ENCODE peak calls at places on chromosome 12, in six cellular contexts. H is NCI-H1105; S is stimulated activated CD8-positive, alpha-beta memory T cell treated with anti-CD3 and anti-CD28 coated beads, Interleukin-7, amount 100 ng/mL, for 4 hours; U is T-helper 9 cell; M is astrocyte of the spinal cord; P is PC-9. Q is an unnamed sample.

GRCh38 chr12:58888131-58888783 is 32.0 kb downstream of the LRIG3 start:
- DNase-seq in M (peak; percentile 77), H (peak; percentile 82), U (no peak), P (no peak), S (no peak), Q (no peak)

GRCh38 chr12:85089792-85090191 is 53.6 kb downstream of the LRRIQ1 start:
- DNase-seq in P (no peak), H (no peak), M (no peak), S (no peak), U (no peak), Q (no peak)

GRCh38 chr12:121443911-121444841 is 44.3 kb downstream of the RNF34 start:
- DNase-seq in H (no peak), M (no peak), U (no peak), S (no peak), P (no peak), Q (no peak)

GRCh38 chr12:71846322-71846940 is 6.9 kb downstream of the TBC1D15 start:
- DNase-seq in H (no peak), M (peak; percentile 52), U (no peak), S (no peak), P (no peak), Q (no peak)

GRCh38 chr12:12993367-12993766 is 6.7 kb downstream of the HEBP1 start:
- DNase-seq in U (no peak), H (no peak), S (no peak), P (no peak), M (no peak), Q (no peak)

GRCh38 chr12:3225796-3226180 is 148.6 kb downstream of the TSPAN9 start:
- DNase-seq in H (no peak), U (no peak), S (no peak), M (no peak), P (no peak), Q (no peak)

GRCh38 chr12:42552822-42553221 is 36.7 kb downstream of the PRICKLE1 start:
- DNase-seq in M (no peak), P (no peak), H (no peak), S (no peak), U (no peak), Q (no peak)

GRCh38 chr12:9813821-9814798 is 13.2 kb upstream of the KLRF1 start:
- DNase-seq in P (peak; percentile 83), M (peak; percentile 42), S (peak; percentile 84), H (peak; percentile 58), U (peak; percentile 87), Q (peak; percentile 92)

GRCh38 chr12:64813733-64814132 is 10.7 kb upstream of the TBC1D30 start:
- DNase-seq in P (no peak), M (no peak), U (no peak), S (no peak), H (no peak), Q (no peak)

GRCh38 chr12:95699579-95699978 is 91.0 kb downstream of the NTN4 start:
- DNase-seq in S (no peak), M (no peak), H (no peak), U (no peak), P (no peak), Q (no peak)

GRCh38 chr12:111598637-111599458 is at the start of gene ATXN2:
- DNase-seq in H (peak; percentile 81), S (no peak), M (no peak), U (peak; percentile 69), P (no peak), Q (no peak)

GRCh38 chr12:43847427-43847826 is 11.5 kb downstream of the TMEM117 start:
- DNase-seq in H (no peak), S (no peak), P (peak; percentile 21), M (peak; percentile 52), U (no peak), Q (no peak)

GRCh38 chr12:126343352-126343751 is 1278.1 kb downstream of the AACS start:
- DNase-seq in P (no peak), U (no peak), M (no peak), H (no peak), S (no peak), Q (no peak)

GRCh38 chr12:24562761-24563392 is 386.0 kb downstream of the BCAT1 start:
- DNase-seq in P (no peak), M (peak; percentile 76), U (no peak), S (no peak), H (no peak), Q (no peak)

GRCh38 chr12:102653406-102653805 is 173.0 kb upstream of the IGF1 start:
- DNase-seq in H (no peak), S (no peak), U (no peak), M (no peak), P (no peak), Q (no peak)

GRCh38 chr12:119012179-119012578 is 30.8 kb downstream of the SRRM4 start:
- DNase-seq in S (no peak), U (no peak), P (no peak), H (no peak), M (no peak), Q (no peak)

GRCh38 chr12:115891551-115891950 is 385.9 kb downstream of the MED13L start:
- DNase-seq in U (no peak), P (no peak), S (no peak), H (no peak), M (no peak), Q (no peak)

GRCh38 chr12:24840046-24840800 is 108.7 kb downstream of the BCAT1 start:
- DNase-seq in U (no peak), S (no peak), M (peak; percentile 33), P (no peak), H (no peak), Q (no peak)

GRCh38 chr12:104340917-104341611 is 37.5 kb downstream of the EID3 start:
- DNase-seq in H (no peak), S (no peak), U (no peak), M (no peak), P (no peak), Q (no peak)

GRCh38 chr12:108640802-108641445 is 7.2 kb upstream of the SELPLG start:
- DNase-seq in U (no peak), H (no peak), S (no peak), P (no peak), M (peak; percentile 52), Q (no peak)

GRCh38 chr12:115752151-115752550 is 525.3 kb downstream of the MED13L start:
- DNase-seq in S (no peak), U (no peak), P (no peak), H (no peak), M (peak; percentile 55), Q (no peak)

GRCh38 chr12:11954181-11954580 is 116.6 kb upstream of the BCL2L14 start:
- DNase-seq in H (no peak), U (no peak), M (no peak), S (no peak), P (no peak), Q (no peak)

GRCh38 chr12:7711133-7711532 is at the start of gene DPPA3:
- DNase-seq in S (no peak), U (no peak), H (no peak), P (no peak), M (no peak), Q (no peak)

GRCh38 chr12:108724054-108724889 is 7.0 kb downstream of the CORO1C start:
- DNase-seq in M (peak; percentile 55), H (no peak), P (no peak), U (no peak), S (no peak), Q (no peak)

GRCh38 chr12:52838871-52839446 is 4.8 kb upstream of the KRT79 start:
- DNase-seq in M (no peak), P (no peak), S (no peak), U (no peak), H (no peak), Q (no peak)

GRCh38 chr12:88955541-88955940 is 375.3 kb upstream of the KITLG start:
- DNase-seq in H (no peak), P (no peak), M (no peak), U (no peak), S (no peak), Q (no peak)

GRCh38 chr12:38152816-38153736 is 163.5 kb upstream of the ALG10B start:
- DNase-seq in U (no peak), H (no peak), S (no peak), P (no peak), M (no peak), Q (no peak)

GRCh38 chr12:123363743-123364531 is 710 bp downstream of the SBNO1 start:
- DNase-seq in H (peak; percentile 28), U (peak; percentile 10), P (peak; percentile 7), M (peak; percentile 17), S (no peak), Q (peak; percentile 8)

GRCh38 chr12:120992989-120993388 is 14.6 kb downstream of the HNF1A start:
- DNase-seq in P (no peak), S (no peak), U (no peak), H (no peak), M (no peak), Q (no peak)

GRCh38 chr12:110590806-110591326 is 7.7 kb upstream of the PPTC7 start:
- DNase-seq in U (no peak), P (no peak), H (no peak), S (no peak), M (peak; percentile 20), Q (no peak)

GRCh38 chr12:57536597-57536942 is 10.4 kb downstream of the DCTN2 start:
- DNase-seq in H (no peak), U (no peak), M (no peak), P (no peak), S (no peak), Q (no peak)

GRCh38 chr12:21505888-21506287 is 4.3 kb downstream of the GOLT1B start:
- DNase-seq in M (no peak), H (no peak), P (no peak), U (no peak), S (no peak), Q (no peak)

GRCh38 chr12:109995366-109995702 is 834 bp downstream of the GIT2 start:
- DNase-seq in M (no peak), P (no peak), S (no peak), U (no peak), H (no peak), Q (no peak)

Q was measured in T-cell.